ENCODE peak calls at places on chromosomes 7 and 10, in nine cellular contexts. Q is anterior cingulate cortex; V is T-cell; K is WTC11; T is HuH-7.5; D is hepatocyte; U is stimulated activated CD4-positive, alpha-beta T cell treated with anti-CD3 and anti-CD28 coated beads, Interleukin-1b, Interleukin-23, amount 100 ng/mL, for 24 hours; W is uterus; C is Caco-2. S is an unnamed sample.

GRCh38 chr10:71534552-71535158 is 137.9 kb downstream of the CDH23 start:
- DNase-seq in Q (no peak), V (no peak), K (no peak), T (no peak), D (no peak), U (no peak), W (no peak), C (no peak), S (no peak)

GRCh38 chr10:110980807-110981206 is 61.4 kb downstream of the SHOC2 start:
- DNase-seq in Q (no peak), V (no peak), K (no peak), T (no peak), D (no peak), U (no peak), W (no peak), C (no peak), S (no peak)

GRCh38 chr7:151459726-151460473 is 20.0 kb upstream of the CRYGN start:
- DNase-seq in Q (peak; percentile 78), V (no peak), K (no peak), T (peak; percentile 77), D (peak; percentile 91), U (no peak), W (peak; percentile 90), C (peak; percentile 90), S (no peak)

GRCh38 chr10:47370015-47370767 is 13.9 kb downstream of the ZNF488 start:
- DNase-seq in Q (no peak), V (no peak), K (no peak), T (no peak), D (no peak), U (no peak), W (no peak), C (no peak), S (no peak)

GRCh38 chr7:154416714-154417113 is 364.5 kb downstream of the DPP6 start:
- DNase-seq in Q (no peak), V (no peak), K (no peak), T (no peak), D (no peak), U (no peak), W (no peak), C (no peak), S (no peak)

GRCh38 chr7:75596727-75597614 is 104.9 kb downstream of the SPDYE5 start:
- DNase-seq in Q (no peak), V (no peak), K (no peak), T (no peak), D (no peak), U (no peak), W (no peak), C (no peak), S (no peak)

GRCh38 chr7:155206286-155207020 is 91.2 kb upstream of the INSIG1 start:
- DNase-seq in Q (no peak), V (peak; percentile 48), K (no peak), T (no peak), D (no peak), U (peak; percentile 53), W (peak; percentile 47), C (no peak), S (no peak)

GRCh38 chr10:101536800-101537199 is 51.3 kb downstream of the POLL start:
- DNase-seq in Q (no peak), V (no peak), K (no peak), T (no peak), D (no peak), U (no peak), W (no peak), C (no peak), S (no peak)

GRCh38 chr7:69845721-69846495 is 247.6 kb downstream of the AUTS2 start:
- DNase-seq in Q (no peak), V (no peak), K (no peak), T (no peak), D (no peak), U (no peak), W (no peak), C (no peak), S (no peak)

GRCh38 chr7:96612034-96612433 is 97.6 kb downstream of the SEM1 start:
- DNase-seq in Q (no peak), V (no peak), K (no peak), T (no peak), D (no peak), U (no peak), W (no peak), C (no peak), S (no peak)

GRCh38 chr7:137001041-137001440 is 132.6 kb downstream of the CHRM2 start:
- DNase-seq in Q (no peak), V (no peak), K (no peak), T (no peak), D (no peak), U (no peak), W (no peak), C (no peak), S (no peak)

GRCh38 chr10:101367569-101368453 is 13.8 kb downstream of the BTRC start:
- DNase-seq in Q (no peak), V (no peak), K (no peak), T (no peak), D (no peak), U (no peak), W (no peak), C (no peak), S (no peak)

GRCh38 chr7:112072541-112073245 is 133.5 kb downstream of the DOCK4 start:
- DNase-seq in Q (no peak), V (no peak), K (no peak), T (no peak), D (no peak), U (no peak), W (no peak), C (no peak), S (no peak)

GRCh38 chr7:47371733-47372368 is 210.1 kb downstream of the TNS3 start:
- DNase-seq in Q (peak; percentile 47), V (no peak), K (no peak), T (peak; percentile 44), D (peak; percentile 69), U (no peak), W (peak; percentile 80), C (no peak), S (no peak)

GRCh38 chr7:71236488-71237179 is 104.7 kb downstream of the GALNT17 start:
- DNase-seq in Q (no peak), V (no peak), K (peak; percentile 20), T (no peak), D (no peak), U (no peak), W (no peak), C (no peak), S (no peak)

GRCh38 chr10:45420453-45421192 is 46.6 kb downstream of the ALOX5 start:
- DNase-seq in Q (peak; percentile 66), V (peak; percentile 36), K (no peak), T (no peak), D (no peak), U (no peak), W (peak; percentile 69), C (no peak), S (no peak)

GRCh38 chr7:158123214-158123613 is 464.4 kb downstream of the PTPRN2 start:
- DNase-seq in Q (no peak), V (no peak), K (no peak), T (no peak), D (no peak), U (no peak), W (no peak), C (no peak), S (no peak)

S was measured in substantia nigra.